ENCODE peak calls at places on chromosomes 6 and 20, in four cellular contexts. C is IMR-90, W is GM12878, O is K562. M is an unnamed sample.

GRCh38 chr6:140415266-140415665 is 1040.8 kb upstream of the CITED2 start:
- DNase-seq in W (no peak), C (no peak), O (no peak), M (no peak)

GRCh38 chr20:42752620-42753019 is 437.1 kb downstream of the PTPRT start:
- DNase-seq in W (no peak), C (no peak), O (no peak), M (no peak)

GRCh38 chr6:94377835-94378234 is 958.5 kb upstream of the EPHA7 start:
- DNase-seq in C (no peak), O (no peak), W (no peak), M (no peak)

GRCh38 chr20:22807646-22808045 is 223.3 kb upstream of the FOXA2 start:
- DNase-seq in C (peak), O (no peak), W (no peak), M (no peak)

GRCh38 chr6:28336284-28337024 is 506 bp upstream of the ZSCAN31 start:
- DNase-seq in C (peak), W (peak), O (peak), M (no peak)

GRCh38 chr20:5222919-5223634 is 93.7 kb downstream of the PROKR2 start:
- DNase-seq in O (peak), C (peak), W (peak), M (peak)

GRCh38 chr20:37890108-37890507 is 12.8 kb upstream of the VSTM2L start:
- DNase-seq in C (no peak), W (peak), O (no peak), M (no peak)

GRCh38 chr20:59416916-59417315 is 116.5 kb downstream of the EDN3 start:
- DNase-seq in W (no peak), C (no peak), O (no peak), M (no peak)

GRCh38 chr6:141359953-141360352 is 772.8 kb upstream of the GJE1 start:
- DNase-seq in C (no peak), O (no peak), W (no peak), M (peak)

GRCh38 chr20:34472246-34472925 is 43.8 kb upstream of the DYNLRB1 start:
- DNase-seq in C (peak), W (no peak), O (peak), M (peak)

GRCh38 chr6:125792172-125792571 is 1.4 kb downstream of the NCOA7 start:
- DNase-seq in C (no peak), W (no peak), O (no peak), M (no peak)

GRCh38 chr20:45080867-45081616 is 19.9 kb downstream of the KCNS1 start:
- DNase-seq in O (no peak), W (no peak), C (peak), M (peak)

GRCh38 chr6:164378330-164378729 is 931.1 kb downstream of the C6orf118 start:
- DNase-seq in W (no peak), C (no peak), O (no peak), M (no peak)

GRCh38 chr6:34528996-34529664 is 27.0 kb downstream of the SPDEF start:
- DNase-seq in O (no peak), W (no peak), C (no peak), M (no peak)

GRCh38 chr20:41352106-41352505 is 11.5 kb downstream of the LPIN3 start:
- DNase-seq in C (no peak), W (no peak), O (peak), M (no peak)

DNA sequence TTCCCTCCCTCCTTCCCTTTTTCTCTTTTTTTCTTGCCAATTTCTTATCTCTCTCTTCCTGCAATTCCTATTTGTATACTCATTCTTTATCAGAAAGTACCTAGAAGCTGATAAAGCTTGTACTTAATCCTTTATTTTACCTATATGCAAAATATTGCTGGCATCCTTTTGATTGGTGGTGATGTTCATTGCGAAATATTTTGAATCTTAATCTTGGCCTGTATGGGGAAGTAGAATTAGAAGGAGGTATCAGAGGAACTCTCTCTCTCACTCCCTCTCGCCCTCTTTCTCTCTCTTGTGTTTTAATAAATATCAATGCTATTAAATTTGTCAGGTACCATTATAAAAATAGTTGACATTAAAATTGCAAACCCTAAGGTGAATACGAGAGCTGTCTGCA is 52.8 kb downstream of the UST start:
- DNase-seq in C (no peak), O (no peak), W (no peak), M (no peak)
- H3K4me2 ChIP-seq in C (no peak), O (no peak), W (no peak), M (no peak)

GRCh38 chr20:3661060-3661820 is 2.0 kb downstream of the GFRA4 start:
- DNase-seq in W (no peak), C (no peak), O (no peak), M (no peak)
- TF ChIP-seq FOS in W (no peak), C (no peak), O (no peak), M (no peak)

GRCh38 chr6:14674867-14675648 is 557.5 kb downstream of the CD83 start:
- DNase-seq in O (no peak), C (no peak), W (no peak), M (no peak)
- H3K4me2 ChIP-seq in O (no peak), C (no peak), W (no peak), M (no peak)

GRCh38 chr20:36274248-36274841 is 31.8 kb upstream of the DLGAP4 start:
- DNase-seq in W (no peak), O (no peak), C (no peak), M (no peak)

GRCh38 chr20:36275011-36275410 is 31.1 kb upstream of the DLGAP4 start:
- DNase-seq in C (no peak), O (no peak), W (no peak), M (no peak)

GRCh38 chr20:36272547-36273220 is 33.5 kb upstream of the DLGAP4 start:
- DNase-seq in C (no peak), O (no peak), W (no peak), M (no peak)

GRCh38 chr20:36271639-36272546 is 34.2 kb upstream of the DLGAP4 start:
- DNase-seq in W (no peak), C (no peak), O (no peak), M (no peak)

GRCh38 chr20:36273414-36274247 is 32.5 kb upstream of the DLGAP4 start:
- DNase-seq in O (no peak), C (peak), W (no peak), M (peak)
- TF ChIP-seq FOS in O (no peak), C (no peak), W (no peak), M (no peak)

DNA sequence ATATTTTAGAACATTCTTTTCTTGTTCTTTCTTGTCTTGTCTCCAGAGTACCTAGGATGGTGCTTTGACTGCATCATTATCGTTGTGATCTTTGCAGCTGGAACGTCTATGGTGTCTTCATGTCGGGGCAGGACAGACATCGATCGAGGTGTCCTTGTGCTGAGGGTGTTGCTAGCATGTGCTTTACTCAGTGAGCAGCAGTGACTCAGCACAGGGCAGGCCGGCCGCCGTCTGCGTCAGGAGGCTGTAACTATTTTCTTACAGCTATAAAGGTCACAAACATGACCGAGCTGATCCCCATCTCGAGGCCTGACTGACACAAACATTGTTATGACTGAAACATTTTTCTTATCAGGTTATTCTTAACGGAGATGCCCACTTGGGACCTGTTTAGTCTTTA is 14.9 kb upstream of the CTCFL start:
- DNase-seq in C (no peak), O (no peak), W (no peak), M (no peak)
- H3K4me2 ChIP-seq in C (no peak), O (no peak), W (no peak), M (no peak)

DNA sequence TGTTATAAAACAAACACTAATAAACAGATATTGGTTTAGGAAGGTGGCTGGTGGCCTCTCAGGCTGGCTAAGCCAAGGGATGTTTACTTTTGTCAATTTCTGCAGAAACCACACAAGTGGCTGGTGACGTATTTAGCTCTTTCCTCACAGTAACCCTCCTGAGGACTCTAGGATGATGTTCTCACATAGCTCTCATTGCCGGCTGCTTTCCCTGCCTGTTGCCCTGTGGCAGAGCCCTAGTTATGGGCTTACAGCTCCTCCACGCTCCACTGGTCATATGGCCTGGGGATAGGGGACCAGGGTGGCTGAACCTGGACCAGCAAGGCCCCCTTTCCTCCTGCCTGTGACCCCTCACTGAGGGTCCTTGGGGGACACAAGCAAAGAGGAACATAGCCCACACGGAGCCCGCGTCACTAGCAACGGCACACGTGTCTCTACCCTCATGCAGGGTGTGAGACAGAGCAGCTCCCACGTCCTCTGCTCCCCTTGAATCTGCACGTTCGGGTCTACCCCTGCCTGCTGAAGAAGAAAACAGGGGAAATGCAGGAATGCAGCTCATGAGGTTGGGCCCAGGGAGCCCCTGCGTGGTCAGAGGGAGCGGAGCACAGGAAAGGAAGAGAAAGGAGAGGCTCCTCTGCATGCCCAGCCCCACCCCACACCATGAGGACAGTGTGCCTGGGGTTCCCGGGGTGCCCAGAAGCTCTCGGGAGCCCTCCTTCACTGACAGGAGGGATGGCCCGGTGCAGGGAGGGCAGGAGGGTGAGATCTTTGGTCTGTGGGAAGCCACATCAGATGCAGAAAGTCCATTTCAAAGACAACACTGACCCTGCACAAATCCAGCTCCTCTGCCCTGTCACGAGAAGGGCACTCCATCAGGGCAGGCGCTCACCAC is 13.9 kb downstream of the RAMACL start:
- DNase-seq in C (peak), W (no peak), O (no peak), M (no peak)
- TF ChIP-seq FOS in C (peak), W (no peak), O (no peak), M (no peak)

GRCh38 chr6:32860674-32861073 is 6.7 kb downstream of the PSMB9 start:
- DNase-seq in W (no peak), C (no peak), O (no peak), M (no peak)
- H3K4me2 ChIP-seq in W (no peak), C (no peak), O (no peak), M (no peak)

M was measured in endothelial cell of umbilical vein.